ENCODE peak calls at places on chromosomes 7 and 10, in seven cellular contexts. T, D, O, P, K, Q and L are unnamed samples.

GRCh38 chr10:84424731-84425165 is 96.4 kb downstream of the CCSER2 start:
- DNase-seq in Q (peak), D (peak), P (no peak), O (peak), K (peak), T (no peak), L (no peak)

GRCh38 chr7:135291809-135292253 is 58.2 kb downstream of the STRA8 start:
- DNase-seq in O (no peak), D (no peak), P (no peak), T (no peak), Q (peak), K (no peak), L (no peak)

GRCh38 chr7:99112097-99112496 is 31.8 kb downstream of the SMURF1 start:
- DNase-seq in K (peak), T (no peak), P (no peak), Q (no peak), D (no peak), O (no peak), L (no peak)

GRCh38 chr7:123437447-123437995 is 96.9 kb downstream of the IQUB start:
- DNase-seq in D (no peak), K (no peak), O (no peak), P (no peak), T (no peak), Q (no peak), L (no peak)

GRCh38 chr10:102150970-102151773 is 1.0 kb upstream of the NOLC1 start:
- DNase-seq in K (no peak), T (no peak), Q (peak), D (no peak), P (no peak), O (no peak), L (no peak)

GRCh38 chr10:114825513-114826253 is 4.1 kb downstream of the FHIP2A start:
- DNase-seq in D (no peak), P (no peak), Q (no peak), O (no peak), K (peak), T (no peak), L (no peak)

GRCh38 chr7:155308330-155309020 is 10.8 kb downstream of the INSIG1 start:
- DNase-seq in K (no peak), D (no peak), P (no peak), O (no peak), Q (no peak), T (no peak), L (no peak)

GRCh38 chr10:58625070-58625469 is 112.4 kb downstream of the BICC1 start:
- DNase-seq in Q (peak), O (no peak), T (no peak), P (no peak), K (no peak), D (no peak), L (no peak)

GRCh38 chr10:101380353-101381017 is 26.5 kb downstream of the BTRC start:
- DNase-seq in D (no peak), P (no peak), Q (no peak), T (no peak), O (no peak), K (no peak), L (no peak)

GRCh38 chr7:158976468-158976848 is 120.1 kb downstream of the DYNC2I1 start:
- DNase-seq in O (no peak), P (no peak), K (peak), D (no peak), Q (peak), T (no peak), L (no peak)

GRCh38 chr7:24923172-24923865 is 56.7 kb downstream of the OSBPL3 start:
- DNase-seq in Q (no peak), K (no peak), O (no peak), P (no peak), T (peak), D (no peak), L (no peak)

GRCh38 chr7:77587276-77587675 is 50.2 kb downstream of the PTPN12 start:
- DNase-seq in P (no peak), T (no peak), Q (no peak), D (no peak), O (no peak), K (no peak), L (no peak)

GRCh38 chr7:65951837-65952578 is 30.0 kb downstream of the GUSB start:
- DNase-seq in D (no peak), K (no peak), P (no peak), Q (no peak), O (no peak), T (no peak), L (peak)

GRCh38 chr7:55469721-55470120 is 102.6 kb downstream of the VOPP1 start:
- DNase-seq in P (no peak), Q (no peak), K (no peak), T (no peak), D (peak), O (no peak), L (no peak)

GRCh38 chr7:111429781-111430180 is 132.5 kb downstream of the IMMP2L start:
- DNase-seq in P (no peak), O (no peak), K (no peak), T (no peak), Q (no peak), D (no peak), L (no peak)

GRCh38 chr10:131354380-131354779 is 42.9 kb upstream of the TCERG1L start:
- DNase-seq in D (no peak), T (peak), O (no peak), P (peak), K (no peak), Q (peak), L (peak)

GRCh38 chr10:93821051-93821772 is 63.5 kb downstream of the LGI1 start:
- DNase-seq in T (no peak), K (no peak), D (no peak), Q (peak), P (no peak), O (peak), L (no peak)

GRCh38 chr10:107409517-107409916 is 245.0 kb upstream of the SORCS1 start:
- DNase-seq in P (no peak), T (no peak), O (no peak), D (no peak), K (no peak), Q (no peak), L (peak)

GRCh38 chr10:12348341-12348869 is 942 bp upstream of the CAMK1D start:
- DNase-seq in T (no peak), K (no peak), O (no peak), D (no peak), P (peak), Q (no peak), L (no peak)

GRCh38 chr10:109915566-109915965 is 7.7 kb downstream of the XPNPEP1 start:
- DNase-seq in D (no peak), P (no peak), K (no peak), Q (no peak), T (no peak), O (no peak), L (no peak)

GRCh38 chr10:109914966-109915365 is 8.3 kb downstream of the XPNPEP1 start:
- DNase-seq in T (no peak), O (peak), K (peak), D (no peak), Q (peak), P (no peak), L (no peak)

GRCh38 chr10:109911903-109912302 is 11.4 kb downstream of the XPNPEP1 start:
- DNase-seq in K (no peak), T (no peak), Q (no peak), O (no peak), P (no peak), D (no peak), L (no peak)

GRCh38 chr10:109913351-109913902 is 9.9 kb downstream of the XPNPEP1 start:
- DNase-seq in K (no peak), P (no peak), D (no peak), T (no peak), Q (no peak), O (no peak), L (no peak)

DNA sequence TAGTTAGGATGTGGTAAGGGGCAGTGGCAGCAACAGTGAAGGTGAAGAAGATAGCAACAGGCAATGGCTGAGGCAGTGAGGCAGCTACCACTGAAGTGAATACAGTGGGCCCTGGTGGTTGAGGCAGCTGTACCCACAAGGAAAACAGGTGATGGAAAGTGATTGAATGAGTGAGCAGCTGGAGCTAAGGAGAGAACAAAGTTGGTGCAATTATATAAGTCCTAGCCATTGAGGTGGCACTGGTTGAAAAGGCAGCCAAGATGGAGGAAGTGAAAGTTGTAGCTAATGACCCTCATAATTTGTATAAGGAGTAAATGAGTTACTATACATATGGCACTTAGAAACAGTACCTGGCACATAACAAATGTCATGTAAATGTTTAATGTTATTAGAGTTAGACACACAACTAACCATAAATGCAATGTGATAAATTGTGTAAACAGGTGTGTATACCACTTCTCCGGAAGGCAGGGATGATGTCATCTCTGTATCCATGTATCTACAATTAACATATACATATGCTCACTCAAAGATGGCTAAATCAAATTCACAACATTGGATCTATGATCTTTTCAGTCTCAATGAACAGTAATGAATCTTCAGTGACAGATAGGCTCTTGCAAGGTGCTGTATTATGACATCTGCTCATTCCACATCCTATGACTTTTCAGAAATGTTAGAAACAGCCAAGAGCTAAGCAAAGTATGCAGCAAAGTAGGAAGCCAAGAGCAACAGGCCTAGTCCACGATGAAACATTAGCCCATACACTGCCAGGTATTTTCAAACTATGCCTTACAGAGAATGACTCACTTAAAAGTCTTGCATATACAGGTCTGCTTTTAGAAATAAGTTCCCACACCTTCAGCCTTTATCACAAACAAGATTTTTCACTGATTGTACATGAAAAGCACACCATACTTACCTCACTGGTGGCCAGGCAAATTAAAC is 10.7 kb downstream of the XPNPEP1 start:
- DNase-seq in D (no peak), K (peak), P (no peak), Q (no peak), T (no peak), O (no peak), L (no peak)
- TF ChIP-seq JUND in D (peak), K (no peak), P (no peak), Q (no peak), T (no peak), O (no peak), L (no peak)

DNA sequence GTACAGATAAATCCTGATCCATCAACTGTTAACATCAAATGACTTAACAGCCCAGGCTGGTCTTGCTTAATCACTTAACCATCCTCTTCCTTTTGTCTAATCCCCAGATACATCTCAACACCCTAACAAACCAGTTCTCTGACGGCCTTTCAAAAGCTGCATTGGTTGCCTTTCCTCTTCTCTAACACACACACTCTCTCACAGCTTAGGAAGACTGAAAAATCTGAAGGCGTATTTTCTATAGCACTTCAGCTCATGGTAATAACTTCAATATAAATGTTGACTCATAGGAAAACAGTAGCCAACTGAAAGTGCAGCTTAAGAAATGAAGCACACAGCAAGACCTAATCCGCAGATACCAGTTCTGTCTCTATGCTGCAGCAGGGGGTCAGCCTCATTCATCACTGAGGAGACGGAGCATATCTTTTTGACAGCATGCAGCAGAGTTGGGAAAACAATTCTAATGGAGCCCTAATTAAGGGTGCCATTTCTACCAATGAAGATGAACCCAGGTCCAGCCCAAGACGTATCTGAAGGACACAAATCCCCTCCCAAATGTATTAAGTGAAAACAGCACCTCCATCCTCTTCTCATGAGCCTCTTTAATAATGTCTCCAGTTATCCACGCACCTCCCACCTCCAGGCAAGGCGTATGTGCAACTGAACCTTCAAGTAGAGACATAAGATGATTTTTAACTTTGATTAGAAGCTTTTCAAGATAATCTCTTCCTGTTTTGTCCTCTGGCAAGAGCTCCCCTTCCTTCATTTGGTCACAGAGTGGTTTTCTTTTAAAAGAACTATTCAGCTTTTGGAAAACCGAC is 211.7 kb upstream of the NFE2L3 start:
- DNase-seq in K (no peak), O (no peak), Q (no peak), P (no peak), T (no peak), D (no peak), L (no peak)
- TF ChIP-seq JUND in K (no peak), O (no peak), Q (no peak), P (no peak), T (no peak), D (no peak), L (no peak)

GRCh38 chr7:140389445-140389844 is 8.9 kb downstream of the SLC37A3 start:
- DNase-seq in T (no peak), D (no peak), K (no peak), O (no peak), P (peak), Q (no peak), L (no peak)

GRCh38 chr7:140384894-140385650 is 13.3 kb downstream of the SLC37A3 start:
- DNase-seq in D (no peak), P (no peak), Q (no peak), O (no peak), T (no peak), K (no peak), L (no peak)

GRCh38 chr7:140390034-140390433 is 8.3 kb downstream of the SLC37A3 start:
- DNase-seq in O (no peak), P (no peak), Q (no peak), D (no peak), T (no peak), K (no peak), L (no peak)

GRCh38 chr7:140383954-140384713 is 14.2 kb downstream of the SLC37A3 start:
- DNase-seq in T (no peak), O (no peak), P (no peak), K (no peak), D (no peak), Q (no peak), L (no peak)
- TF ChIP-seq JUND in T (no peak), O (no peak), P (no peak), K (no peak), D (no peak), Q (no peak), L (no peak)

GRCh38 chr10:68296833-68297232 is 35.0 kb upstream of the HNRNPH3 start:
- DNase-seq in K (no peak), D (no peak), O (no peak), T (no peak), P (no peak), Q (no peak), L (no peak)
- TF ChIP-seq JUND in K (no peak), D (no peak), O (no peak), T (no peak), P (no peak), Q (no peak), L (no peak)

DNA sequence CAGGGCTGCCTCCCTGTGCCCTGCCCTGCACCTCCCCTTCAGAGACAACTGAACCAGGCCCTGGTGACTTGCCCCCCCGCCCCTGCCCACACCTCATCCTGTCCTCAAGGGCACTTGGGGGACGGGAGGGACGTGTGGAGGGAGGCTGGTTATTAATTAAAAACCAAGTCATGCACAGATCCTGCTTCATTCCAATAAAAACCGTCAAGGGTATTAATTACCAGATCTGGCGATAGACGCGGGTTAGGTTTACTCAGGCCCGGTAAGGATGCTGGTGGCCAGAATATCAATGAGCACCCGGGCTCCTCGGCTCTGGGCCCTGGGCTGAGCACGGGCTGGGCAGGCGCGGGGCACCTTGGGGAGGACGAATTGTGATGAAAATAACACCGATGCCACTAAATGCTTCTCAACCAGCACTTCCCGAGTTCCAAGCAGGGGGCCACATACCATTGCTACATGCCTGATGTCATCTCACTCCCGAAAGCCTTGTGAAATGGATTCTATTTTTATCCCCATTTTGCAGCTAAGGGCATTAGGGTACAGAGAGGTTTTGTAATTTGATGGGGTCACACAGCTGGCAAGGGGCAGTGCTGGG is 24.5 kb upstream of the GTF2IRD1 start:
- DNase-seq in Q (no peak), T (no peak), K (no peak), O (no peak), P (peak), D (peak), L (no peak)
- TF ChIP-seq JUND in Q (no peak), T (no peak), K (no peak), O (no peak), P (no peak), D (no peak), L (no peak)

DNA sequence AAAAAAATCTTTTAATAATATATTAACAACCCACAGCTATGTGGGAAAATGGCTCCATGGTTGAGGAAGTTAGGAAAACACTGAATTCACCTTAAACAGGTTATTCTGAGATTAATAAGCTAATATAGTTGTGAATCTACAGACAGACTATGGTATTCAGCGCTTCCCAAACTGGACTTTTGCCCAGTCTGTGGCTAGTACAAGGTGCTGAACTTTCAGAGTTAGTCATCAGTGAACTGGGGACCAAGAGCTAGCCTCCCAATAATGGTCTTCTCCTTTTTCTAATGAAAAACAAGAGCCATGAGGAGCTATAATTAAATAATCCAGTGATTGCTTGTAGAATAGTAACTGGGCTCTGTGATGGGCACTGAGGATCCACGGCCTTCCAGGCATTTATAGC is 65.2 kb downstream of the FRMPD2 start:
- DNase-seq in K (no peak), Q (no peak), T (no peak), P (no peak), O (no peak), D (no peak), L (no peak)
- TF ChIP-seq JUND in K (no peak), Q (no peak), T (no peak), P (no peak), O (no peak), D (no peak), L (no peak)

GRCh38 chr7:26449175-26450165 is 157.8 kb downstream of the SNX10 start:
- DNase-seq in K (no peak), T (no peak), P (no peak), Q (no peak), O (no peak), D (no peak), L (no peak)
- TF ChIP-seq JUND in K (no peak), T (no peak), P (no peak), Q (no peak), O (no peak), D (no peak), L (no peak)

GRCh38 chr7:28802450-28802849 is 155.7 kb downstream of the TRIL start:
- DNase-seq in K (no peak), D (peak), Q (no peak), P (no peak), T (no peak), O (no peak), L (no peak)

GRCh38 chr7:28807396-28807994 is 150.6 kb downstream of the TRIL start:
- DNase-seq in T (no peak), O (no peak), P (no peak), K (no peak), D (no peak), Q (no peak), L (no peak)

GRCh38 chr7:28806841-28807240 is 151.3 kb downstream of the TRIL start:
- DNase-seq in Q (no peak), K (no peak), O (no peak), P (no peak), T (no peak), D (no peak), L (no peak)

GRCh38 chr7:28804157-28804556 is 154.0 kb downstream of the TRIL start:
- DNase-seq in P (no peak), T (no peak), D (no peak), O (no peak), Q (no peak), K (no peak), L (no peak)

DNA sequence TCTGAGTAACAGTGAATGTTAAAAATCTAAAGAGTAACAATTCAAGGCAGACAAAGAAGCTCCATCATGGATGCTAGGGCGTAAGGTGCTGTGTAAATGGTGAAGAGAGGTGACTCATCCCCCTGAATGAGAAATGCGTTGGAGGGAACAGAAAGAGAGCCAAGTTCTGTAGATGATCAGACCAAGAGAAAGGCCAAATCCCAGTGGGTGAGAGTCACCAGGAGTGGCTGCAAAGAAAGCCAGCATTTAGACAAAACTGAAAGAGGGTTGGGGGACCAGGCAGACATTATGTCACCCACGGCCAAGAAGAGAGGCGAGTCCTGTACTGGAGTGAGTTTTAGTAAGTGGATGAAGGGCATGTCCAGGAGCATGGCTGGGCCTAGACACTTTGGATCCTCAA is 153.1 kb downstream of the TRIL start:
- DNase-seq in O (no peak), Q (no peak), T (no peak), K (no peak), D (no peak), P (no peak), L (no peak)
- TF ChIP-seq JUND in O (peak), Q (no peak), T (peak), K (no peak), D (peak), P (no peak), L (no peak)